ENCODE peak calls at places on chromosomes 4 and X, in nine cellular contexts. C is A549, T is fibroblast of lung, G is coronary artery, Z is left lung, R is MM.1S, Y is ascending aorta, H is esophagus muscularis mucosa, B is brain microvascular endothelial cell. S is an unnamed sample.
A peak's percentile ranks its signal among the peaks of the same experiment; 100 is the strongest.

GRCh38 chr4:13558881-13559280 is 14.6 kb upstream of the NKX3-2 start:
- DNase-seq in C (no peak), T (no peak), G (no peak), Z (no peak), R (no peak), Y (no peak), H (no peak), B (no peak), S (no peak)

GRCh38 chrX:31036895-31037294 is 34.9 kb downstream of the FTHL17 start:
- DNase-seq in C (peak; percentile 10), T (peak; percentile 45), G (no peak), Z (no peak), R (peak; percentile 51), Y (no peak), H (no peak), B (peak; percentile 60), S (no peak)

GRCh38 chrX:126064901-126065541 is 101.1 kb downstream of the DCAF12L2 start:
- DNase-seq in C (no peak), T (no peak), G (no peak), Z (no peak), R (no peak), Y (no peak), H (no peak), B (no peak), S (no peak)

GRCh38 chr4:161132715-161133425 is 1030.9 kb downstream of the FSTL5 start:
- DNase-seq in C (no peak), T (no peak), G (no peak), Z (no peak), R (no peak), Y (no peak), H (no peak), B (no peak), S (no peak)

GRCh38 chr4:102483120-102483519 is 18.0 kb upstream of the NFKB1 start:
- DNase-seq in C (no peak), T (no peak), G (no peak), Z (peak; percentile 71), R (no peak), Y (no peak), H (no peak), B (no peak), S (no peak)

GRCh38 chr4:81257021-81257420 is 42.0 kb upstream of the PRKG2 start:
- DNase-seq in C (no peak), T (peak; percentile 65), G (no peak), Z (no peak), R (no peak), Y (no peak), H (no peak), B (peak; percentile 50), S (no peak)

GRCh38 chr4:11765849-11766453 is 337.3 kb upstream of the HS3ST1 start:
- DNase-seq in C (peak; percentile 0), T (peak; percentile 32), G (no peak), Z (no peak), R (peak; percentile 55), Y (no peak), H (no peak), B (peak; percentile 9), S (no peak)

GRCh38 chrX:18873189-18873791 is 110.6 kb downstream of the PHKA2 start:
- DNase-seq in C (peak; percentile 15), T (peak; percentile 76), G (no peak), Z (no peak), R (no peak), Y (peak; percentile 71), H (no peak), B (peak; percentile 51), S (no peak)

GRCh38 chrX:150663061-150663460 is 30.1 kb upstream of the MTMR1 start:
- DNase-seq in C (no peak), T (no peak), G (no peak), Z (no peak), R (no peak), Y (no peak), H (no peak), B (no peak), S (no peak)

GRCh38 chr4:25539241-25539640 is 116.4 kb upstream of the SLC34A2 start:
- DNase-seq in C (no peak), T (no peak), G (no peak), Z (no peak), R (no peak), Y (no peak), H (no peak), B (no peak), S (no peak)

GRCh38 chrX:53288173-53288572 is 6.8 kb upstream of the IQSEC2 start:
- DNase-seq in C (no peak), T (peak; percentile 20), G (no peak), Z (no peak), R (no peak), Y (peak; percentile 67), H (no peak), B (peak; percentile 6), S (no peak)

GRCh38 chr4:128574706-128575105 is 234.8 kb upstream of the JADE1 start:
- DNase-seq in C (peak; percentile 52), T (peak; percentile 52), G (no peak), Z (no peak), R (peak; percentile 80), Y (peak; percentile 78), H (no peak), B (peak; percentile 93), S (peak; percentile 44)

GRCh38 chrX:17564689-17565409 is 172.4 kb upstream of the SCML1 start:
- DNase-seq in C (no peak), T (peak; percentile 57), G (no peak), Z (no peak), R (no peak), Y (no peak), H (no peak), B (no peak), S (no peak)

GRCh38 chrX:37787353-37787869 is 7.6 kb downstream of the CYBB start:
- DNase-seq in C (no peak), T (no peak), G (no peak), Z (no peak), R (peak; percentile 36), Y (no peak), H (no peak), B (no peak), S (no peak)

GRCh38 chrX:11474021-11474420 is 180.8 kb downstream of the AMELX start:
- DNase-seq in C (no peak), T (no peak), G (no peak), Z (no peak), R (no peak), Y (no peak), H (no peak), B (no peak), S (no peak)

GRCh38 chrX:136166221-136166855 is 19.0 kb downstream of the FHL1 start:
- DNase-seq in C (no peak), T (peak; percentile 40), G (no peak), Z (no peak), R (no peak), Y (no peak), H (no peak), B (no peak), S (no peak)

GRCh38 chrX:138765061-138765460 is 53.5 kb upstream of the FGF13 start:
- DNase-seq in C (no peak), T (peak; percentile 83), G (no peak), Z (no peak), R (no peak), Y (no peak), H (no peak), B (no peak), S (no peak)

GRCh38 chr4:10731690-10732089 is 47.1 kb upstream of the CLNK start:
- DNase-seq in C (no peak), T (no peak), G (no peak), Z (no peak), R (no peak), Y (no peak), H (no peak), B (no peak), S (no peak)

GRCh38 chrX:117645639-117646038 is 471.0 kb downstream of the KLHL13 start:
- DNase-seq in C (no peak), T (no peak), G (no peak), Z (no peak), R (no peak), Y (no peak), H (no peak), B (no peak), S (no peak)
- TF ChIP-seq CTCF in C (no peak), T (no peak), G (no peak), Z (no peak), R (no peak), Y (no peak), H (no peak), B (no peak), S (no peak)

GRCh38 chr4:38204317-38205060 is 244.3 kb downstream of the PTTG2 start:
- DNase-seq in C (no peak), T (no peak), G (no peak), Z (no peak), R (no peak), Y (no peak), H (no peak), B (no peak), S (no peak)
- H3K27ac ChIP-seq in C (no peak overlapping the region), T (no peak overlapping the region), G (no peak overlapping the region), Z (no peak overlapping the region), R (no peak overlapping the region), Y (peak overlapping the region; percentile 72), H (no peak overlapping the region), B (no peak overlapping the region), S (no peak overlapping the region)

GRCh38 chrX:74546984-74547383 is 67.4 kb downstream of the RLIM start:
- DNase-seq in C (no peak), T (no peak), G (no peak), Z (no peak), R (no peak), Y (no peak), H (no peak), B (no peak), S (no peak)

GRCh38 chrX:74545880-74546279 is 68.5 kb downstream of the RLIM start:
- DNase-seq in C (no peak), T (no peak), G (no peak), Z (no peak), R (no peak), Y (no peak), H (no peak), B (no peak), S (no peak)

GRCh38 chrX:74551934-74552333 is 62.5 kb downstream of the RLIM start:
- DNase-seq in C (no peak), T (no peak), G (no peak), Z (no peak), R (no peak), Y (no peak), H (no peak), B (no peak), S (no peak)

DNA sequence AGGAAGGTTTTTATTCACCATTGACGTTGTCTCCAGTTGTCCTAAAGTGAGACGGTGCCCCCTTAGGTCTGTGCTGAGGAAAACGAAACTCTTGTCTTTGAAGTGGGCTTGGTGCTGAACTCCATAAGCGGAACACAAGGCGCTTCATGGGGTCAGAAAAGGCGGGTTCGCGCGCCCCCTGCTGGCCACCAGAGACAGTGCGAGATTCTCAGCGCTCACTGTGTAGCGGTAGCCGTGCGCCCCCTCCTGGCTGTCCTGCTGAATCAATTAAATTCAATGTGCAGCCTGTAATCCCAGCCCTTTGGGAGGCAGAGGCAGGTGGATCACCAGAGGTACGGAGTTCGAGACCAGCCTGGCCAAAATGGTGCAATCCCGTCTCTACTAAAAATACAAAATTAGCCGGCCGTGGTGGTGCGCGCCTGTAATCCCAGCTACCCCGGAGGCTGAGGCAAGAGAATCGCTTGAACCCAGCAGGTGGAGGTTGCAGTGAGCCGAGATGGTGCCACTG is 64.1 kb downstream of the RLIM start:
- DNase-seq in C (peak; percentile 34), T (peak; percentile 56), G (peak; percentile 85), Z (peak; percentile 93), R (peak; percentile 77), Y (peak; percentile 88), H (peak; percentile 94), B (peak; percentile 54), S (peak; percentile 87)
- TF ChIP-seq CTCF in C (peak; percentile 98), T (peak; percentile 89), G (peak; percentile 91), Z (peak; percentile 99), R (peak; percentile 97), Y (peak; percentile 96), H (peak; percentile 96), B (peak; percentile 95), S (peak; percentile 92)

GRCh38 chrX:153667931-153668396 is 5.6 kb downstream of the PNCK start:
- DNase-seq in C (peak; percentile 81), T (peak; percentile 56), G (peak; percentile 75), Z (peak; percentile 87), R (peak; percentile 61), Y (peak; percentile 89), H (peak; percentile 93), B (peak; percentile 69), S (peak; percentile 80)
- H3K27ac ChIP-seq in C (peak overlapping the region; percentile 63), T (no peak overlapping the region), G (no peak overlapping the region), Z (no peak overlapping the region), R (no peak overlapping the region), Y (no peak overlapping the region), H (peak overlapping the region; percentile 7), B (no peak overlapping the region), S (no peak overlapping the region)

S was measured in CD4-positive, alpha-beta T cell.